ENCODE peak calls at places on chromosomes 6 and 20, in ten cellular contexts. K, C, G, Y, A, T, O, I, X and L are unnamed samples.

GRCh38 chr20:51869002-51869401 is 66.7 kb upstream of the SALL4 start:
- DNase-seq in K (no peak), C (no peak), G (no peak), Y (no peak), A (no peak), T (no peak), O (no peak), I (no peak), X (no peak), L (no peak)

GRCh38 chr20:51800769-51801219 is 1.5 kb downstream of the SALL4 start:
- DNase-seq in K (no peak), C (no peak), G (peak; percentile 17), Y (no peak), A (no peak), T (no peak), O (no peak), I (peak; percentile 4), X (no peak), L (no peak)

GRCh38 chr20:21048841-21049273 is 57.3 kb downstream of the LINC00237 start:
- DNase-seq in K (peak; percentile 14), C (no peak), G (peak; percentile 33), Y (no peak), A (no peak), T (no peak), O (no peak), I (no peak), X (peak; percentile 42), L (peak; percentile 39)

GRCh38 chr6:35568967-35569606 is 56.4 kb upstream of the TULP1 start:
- DNase-seq in K (no peak), C (peak; percentile 14), G (no peak), Y (peak; percentile 50), A (no peak), T (peak; percentile 40), O (peak; percentile 58), I (peak; percentile 10), X (no peak), L (no peak)

GRCh38 chr20:34880095-34880680 is 3.8 kb downstream of the ACSS2 start:
- DNase-seq in K (no peak), C (no peak), G (no peak), Y (no peak), A (no peak), T (no peak), O (no peak), I (no peak), X (no peak), L (no peak)

GRCh38 chr6:111712398-111712797 is 106.7 kb upstream of the TRAF3IP2 start:
- DNase-seq in K (no peak), C (no peak), G (peak; percentile 52), Y (no peak), A (no peak), T (peak; percentile 17), O (peak; percentile 58), I (no peak), X (no peak), L (no peak)

GRCh38 chr6:13733178-13733851 is 21.7 kb upstream of the RANBP9 start:
- DNase-seq in K (no peak), C (no peak), G (peak; percentile 86), Y (peak; percentile 59), A (no peak), T (peak; percentile 22), O (peak; percentile 84), I (no peak), X (no peak), L (no peak)

GRCh38 chr6:82750570-82750969 is 315.1 kb downstream of the UBE3D start:
- DNase-seq in K (no peak), C (no peak), G (peak; percentile 67), Y (no peak), A (no peak), T (no peak), O (no peak), I (no peak), X (no peak), L (no peak)

GRCh38 chr20:61631770-61632169 is 379.7 kb downstream of the CDH4 start:
- DNase-seq in K (no peak), C (no peak), G (no peak), Y (no peak), A (no peak), T (no peak), O (no peak), I (no peak), X (no peak), L (no peak)

GRCh38 chr6:155378284-155378683 is 64.0 kb upstream of the TFB1M start:
- DNase-seq in K (no peak), C (no peak), G (no peak), Y (no peak), A (no peak), T (no peak), O (no peak), I (no peak), X (no peak), L (no peak)